ENCODE peak calls at places on chromosomes 13 and 19, in ten cellular contexts. Y is fibroblast of villous mesenchyme; M is BJ; U is Kasumi-1; W is cerebellum; R is activated naive CD8-positive, alpha-beta T cell treated with anti-CD3 and anti-CD28 coated beads for 36 hours; D is iPS DF 6.9; X is colonic mucosa; E is progenitor cell of endocrine pancreas; Z is AG09309. B is an unnamed sample.

GRCh38 chr13:68872338-68872737 is 1235.3 kb upstream of the ATXN8OS start:
- DNase-seq in M (no peak), Z (no peak), R (no peak), U (no peak), Y (no peak), W (no peak), X (no peak), E (no peak), D (no peak), B (no peak)

GRCh38 chr13:45928196-45928595 is 76.6 kb upstream of the SIAH3 start:
- DNase-seq in X (no peak), U (no peak), W (no peak), Y (no peak), Z (no peak), D (no peak), M (no peak), E (no peak), R (no peak), B (no peak)

GRCh38 chr13:110575322-110576069 is 14.0 kb upstream of the RAB20 start:
- DNase-seq in M (no peak), E (no peak), W (no peak), U (peak), R (peak), D (no peak), X (no peak), Z (no peak), Y (peak), B (no peak)

GRCh38 chr13:111572956-111573355 is 252.5 kb downstream of the TEX29 start:
- DNase-seq in M (no peak), Y (no peak), X (no peak), U (no peak), W (no peak), R (no peak), E (no peak), D (no peak), Z (no peak), B (no peak)

GRCh38 chr13:43805071-43805468 is 18.3 kb upstream of the ENOX1 start:
- DNase-seq in E (no peak), Y (peak), R (no peak), M (no peak), D (no peak), X (no peak), U (peak), W (no peak), Z (no peak), B (no peak)

GRCh38 chr19:41563847-41564514 is 12.0 kb upstream of the CEACAM21 start:
- DNase-seq in Z (no peak), W (no peak), D (no peak), X (no peak), M (no peak), Y (no peak), E (no peak), U (no peak), R (peak), B (no peak)

GRCh38 chr19:18865106-18865972 is 30.6 kb downstream of the CERS1 start:
- DNase-seq in E (no peak), Z (no peak), D (no peak), M (no peak), X (peak), W (no peak), Y (no peak), U (no peak), R (no peak), B (no peak)

GRCh38 chr19:2503521-2504109 is 27.7 kb downstream of the GADD45B start:
- DNase-seq in R (peak), D (no peak), Z (no peak), Y (peak), X (no peak), M (peak), E (no peak), W (no peak), U (no peak), B (no peak)

GRCh38 chr19:623974-624373 is 9.4 kb downstream of the POLRMT start:
- DNase-seq in E (no peak), R (no peak), M (peak), U (no peak), Y (peak), Z (peak), W (no peak), D (no peak), X (no peak), B (no peak)

GRCh38 chr19:6087074-6087506 is 23.2 kb downstream of the RFX2 start:
- DNase-seq in Z (no peak), X (peak), U (peak), M (no peak), E (no peak), R (no peak), D (no peak), Y (no peak), W (no peak), B (no peak)

GRCh38 chr19:57566396-57567256 is 7.0 kb upstream of the ZNF550 start:
- DNase-seq in Y (peak), M (no peak), X (no peak), E (no peak), W (no peak), Z (no peak), R (peak), D (no peak), U (peak), B (no peak)

GRCh38 chr19:16851031-16851712 is 22.0 kb downstream of the SIN3B start:
- DNase-seq in M (no peak), Y (no peak), R (no peak), E (no peak), W (no peak), D (no peak), Z (no peak), U (no peak), X (no peak), B (no peak)

GRCh38 chr13:76711515-76712182 is 174.6 kb downstream of the KCTD12 start:
- DNase-seq in W (no peak), M (peak), Z (peak), U (peak), X (no peak), R (no peak), E (no peak), D (no peak), Y (peak), B (peak)

GRCh38 chr19:37218592-37218935 is 550 bp downstream of the ZNF383 start:
- DNase-seq in M (no peak), R (peak), W (no peak), Y (peak), X (no peak), E (no peak), D (no peak), U (no peak), Z (peak), B (no peak)

GRCh38 chr19:7673995-7674667 is 2.8 kb upstream of the MCEMP1 start:
- DNase-seq in X (peak), U (peak), D (no peak), R (peak), Y (peak), M (no peak), E (no peak), Z (no peak), W (no peak), B (peak)

GRCh38 chr13:114325729-114326128 is 11.4 kb downstream of the CHAMP1 start:
- DNase-seq in Z (no peak), U (no peak), W (no peak), R (no peak), Y (peak), M (no peak), D (no peak), X (no peak), E (no peak), B (no peak)

GRCh38 chr13:20410726-20411125 is 114.9 kb downstream of the CRYL1 start:
- DNase-seq in Z (no peak), R (no peak), D (no peak), Y (no peak), U (no peak), W (no peak), E (no peak), M (no peak), X (no peak), B (no peak)

GRCh38 chr19:34502582-34503545 is 21.3 kb downstream of the WTIP start:
- DNase-seq in W (no peak), D (no peak), Y (no peak), E (no peak), R (no peak), U (no peak), Z (no peak), M (no peak), X (no peak), B (no peak)